ENCODE peak calls at places on chromosome 15, in nine cellular contexts. T is bronchial epithelial cell; B is NCI-H2081; V is HTR-8/SVneo; N is NCI-H1105; Q is testis; G is ACHN; M is hippocampal formation; P is stimulated activated CD4-positive, alpha-beta T cell treated with anti-CD3 and anti-CD28 coated beads, TNF-alpha, amount 100 ng/mL, for 24 hours. Z is an unnamed sample.

GRCh38 chr15:32671339-32672325 is 30.1 kb downstream of the SCG5 start:
- DNase-seq in T (no peak), B (no peak), V (no peak), N (no peak), Q (no peak), G (no peak), M (peak), P (no peak), Z (peak)

GRCh38 chr15:67824157-67824899 is 981 bp upstream of the SKOR1 start:
- DNase-seq in T (no peak), B (no peak), V (no peak), N (no peak), Q (no peak), G (no peak), M (no peak), P (no peak), Z (no peak)

GRCh38 chr15:59173194-59173593 is 33.4 kb upstream of the LDHAL6B start:
- DNase-seq in T (no peak), B (no peak), V (no peak), N (no peak), Q (no peak), G (no peak), M (no peak), P (no peak), Z (no peak)

GRCh38 chr15:66099950-66100671 is 153.4 kb downstream of the MEGF11 start:
- DNase-seq in T (no peak), B (no peak), V (no peak), N (no peak), Q (no peak), G (no peak), M (no peak), P (no peak), Z (no peak)

GRCh38 chr15:79185199-79185598 is 94.6 kb upstream of the RASGRF1 start:
- DNase-seq in T (no peak), B (peak), V (no peak), N (no peak), Q (peak), G (peak), M (no peak), P (no peak), Z (peak)

GRCh38 chr15:25848769-25849430 is 14.2 kb downstream of the ATP10A start:
- DNase-seq in T (no peak), B (no peak), V (no peak), N (no peak), Q (no peak), G (no peak), M (no peak), P (no peak), Z (no peak)

GRCh38 chr15:39685999-39686613 is 96.5 kb downstream of the FSIP1 start:
- DNase-seq in T (peak), B (peak), V (peak), N (peak), Q (peak), G (peak), M (peak), P (peak), Z (peak)

GRCh38 chr15:79769081-79769481 is 127.7 kb downstream of the MTHFS start:
- DNase-seq in T (peak), B (no peak), V (no peak), N (no peak), Q (peak), G (peak), M (no peak), P (no peak), Z (peak)

Z was measured in GM23248.